ENCODE peak calls at places on chromosomes 13 and 19, in nine cellular contexts. One of them, this sample, is unnamed.

GRCh38 chr13:77002590-77003190 is 10.8 kb downstream of the CLN5 start:
- DNase-seq in thoracic aorta: no peak
- DNase-seq in tibial artery: no peak
- DNase-seq in GM10248: no peak
- DNase-seq in HFFc6: peak
- DNase-seq in brain microvascular endothelial cell: no peak
- DNase-seq in body of pancreas: no peak
- DNase-seq in RWPE1: peak
- DNase-seq in neural progenitor cell: peak
- DNase-seq in this sample: no peak

GRCh38 chr19:30587869-30588268 is 215.7 kb downstream of the ZNF536 start:
- DNase-seq in RWPE1: no peak
- DNase-seq in brain microvascular endothelial cell: no peak
- DNase-seq in GM10248: no peak
- DNase-seq in HFFc6: no peak
- DNase-seq in tibial artery: no peak
- DNase-seq in thoracic aorta: no peak
- DNase-seq in body of pancreas: no peak
- DNase-seq in neural progenitor cell: no peak
- DNase-seq in this sample: no peak

GRCh38 chr19:19543640-19544039 is 5.6 kb downstream of the CILP2 start:
- DNase-seq in tibial artery: no peak
- DNase-seq in GM10248: no peak
- DNase-seq in brain microvascular endothelial cell: no peak
- DNase-seq in HFFc6: no peak
- DNase-seq in body of pancreas: no peak
- DNase-seq in RWPE1: no peak
- DNase-seq in thoracic aorta: no peak
- DNase-seq in neural progenitor cell: no peak
- DNase-seq in this sample: no peak

GRCh38 chr19:47226426-47227346 is 4.3 kb downstream of the BBC3 start:
- DNase-seq in RWPE1: peak
- DNase-seq in neural progenitor cell: peak
- DNase-seq in brain microvascular endothelial cell: no peak
- DNase-seq in thoracic aorta: peak
- DNase-seq in tibial artery: peak
- DNase-seq in body of pancreas: peak
- DNase-seq in GM10248: peak
- DNase-seq in HFFc6: peak
- DNase-seq in this sample: peak

GRCh38 chr13:98508280-98509074 is 68.4 kb downstream of the STK24 start:
- DNase-seq in brain microvascular endothelial cell: peak
- DNase-seq in HFFc6: peak
- DNase-seq in GM10248: no peak
- DNase-seq in body of pancreas: no peak
- DNase-seq in thoracic aorta: no peak
- DNase-seq in tibial artery: no peak
- DNase-seq in RWPE1: peak
- DNase-seq in neural progenitor cell: no peak
- DNase-seq in this sample: no peak

GRCh38 chr19:16544468-16545231 is 2.4 kb upstream of the CHERP start:
- DNase-seq in tibial artery: no peak
- DNase-seq in brain microvascular endothelial cell: no peak
- DNase-seq in thoracic aorta: no peak
- DNase-seq in neural progenitor cell: no peak
- DNase-seq in HFFc6: no peak
- DNase-seq in GM10248: no peak
- DNase-seq in body of pancreas: no peak
- DNase-seq in RWPE1: no peak
- DNase-seq in this sample: no peak

GRCh38 chr13:104357174-104357573 is 1291.0 kb upstream of the SLC10A2 start:
- DNase-seq in neural progenitor cell: peak
- DNase-seq in GM10248: no peak
- DNase-seq in thoracic aorta: no peak
- DNase-seq in brain microvascular endothelial cell: no peak
- DNase-seq in body of pancreas: no peak
- DNase-seq in HFFc6: no peak
- DNase-seq in RWPE1: no peak
- DNase-seq in tibial artery: no peak
- DNase-seq in this sample: no peak

GRCh38 chr19:47075179-47075811 is 26.9 kb upstream of the TMEM160 start:
- DNase-seq in GM10248: no peak
- DNase-seq in HFFc6: no peak
- DNase-seq in neural progenitor cell: no peak
- DNase-seq in brain microvascular endothelial cell: no peak
- DNase-seq in body of pancreas: no peak
- DNase-seq in RWPE1: no peak
- DNase-seq in thoracic aorta: no peak
- DNase-seq in tibial artery: no peak
- DNase-seq in this sample: no peak

GRCh38 chr19:54436031-54436523 is 12.9 kb upstream of the LENG8 start:
- DNase-seq in brain microvascular endothelial cell: no peak
- DNase-seq in RWPE1: no peak
- DNase-seq in HFFc6: no peak
- DNase-seq in GM10248: no peak
- DNase-seq in tibial artery: no peak
- DNase-seq in neural progenitor cell: peak
- DNase-seq in body of pancreas: no peak
- DNase-seq in thoracic aorta: no peak
- DNase-seq in this sample: no peak

GRCh38 chr13:97225533-97225932 is 3.4 kb downstream of the MBNL2 start:
- DNase-seq in body of pancreas: no peak
- DNase-seq in neural progenitor cell: no peak
- DNase-seq in brain microvascular endothelial cell: no peak
- DNase-seq in RWPE1: no peak
- DNase-seq in tibial artery: no peak
- DNase-seq in HFFc6: no peak
- DNase-seq in thoracic aorta: no peak
- DNase-seq in GM10248: no peak
- DNase-seq in this sample: no peak

GRCh38 chr19:6521718-6522646 is 8.8 kb upstream of the TNFSF9 start:
- DNase-seq in brain microvascular endothelial cell: peak
- DNase-seq in thoracic aorta: no peak
- DNase-seq in neural progenitor cell: no peak
- DNase-seq in tibial artery: no peak
- DNase-seq in body of pancreas: no peak
- DNase-seq in RWPE1: no peak
- DNase-seq in GM10248: peak
- DNase-seq in HFFc6: no peak
- DNase-seq in this sample: no peak

GRCh38 chr19:48636859-48637448 is at the start of gene DBP:
- DNase-seq in tibial artery: peak
- DNase-seq in GM10248: no peak
- DNase-seq in body of pancreas: peak
- DNase-seq in brain microvascular endothelial cell: no peak
- DNase-seq in HFFc6: no peak
- DNase-seq in neural progenitor cell: no peak
- DNase-seq in RWPE1: no peak
- DNase-seq in thoracic aorta: no peak
- DNase-seq in this sample: no peak

GRCh38 chr19:771332-771785 is 20.4 kb downstream of the MISP start:
- DNase-seq in neural progenitor cell: peak
- DNase-seq in HFFc6: peak
- DNase-seq in body of pancreas: no peak
- DNase-seq in GM10248: peak
- DNase-seq in tibial artery: no peak
- DNase-seq in thoracic aorta: no peak
- DNase-seq in RWPE1: peak
- DNase-seq in brain microvascular endothelial cell: peak
- DNase-seq in this sample: no peak

GRCh38 chr13:52034616-52035226 is 10.2 kb downstream of the UTP14C start:
- DNase-seq in HFFc6: no peak
- DNase-seq in body of pancreas: no peak
- DNase-seq in brain microvascular endothelial cell: no peak
- DNase-seq in RWPE1: no peak
- DNase-seq in neural progenitor cell: no peak
- DNase-seq in thoracic aorta: no peak
- DNase-seq in tibial artery: no peak
- DNase-seq in GM10248: no peak
- DNase-seq in this sample: no peak

GRCh38 chr13:26710166-26710565 is 50.4 kb downstream of the GPR12 start:
- DNase-seq in GM10248: no peak
- DNase-seq in RWPE1: no peak
- DNase-seq in tibial artery: no peak
- DNase-seq in HFFc6: no peak
- DNase-seq in neural progenitor cell: no peak
- DNase-seq in brain microvascular endothelial cell: no peak
- DNase-seq in thoracic aorta: no peak
- DNase-seq in body of pancreas: no peak
- DNase-seq in this sample: no peak

GRCh38 chr13:26707122-26708006 is 53.2 kb downstream of the GPR12 start:
- DNase-seq in tibial artery: no peak
- DNase-seq in HFFc6: peak
- DNase-seq in body of pancreas: peak
- DNase-seq in brain microvascular endothelial cell: peak
- DNase-seq in GM10248: peak
- DNase-seq in thoracic aorta: no peak
- DNase-seq in RWPE1: peak
- DNase-seq in neural progenitor cell: peak
- DNase-seq in this sample: no peak

GRCh38 chr13:26708007-26708297 is 52.6 kb downstream of the GPR12 start:
- DNase-seq in HFFc6: no peak
- DNase-seq in neural progenitor cell: no peak
- DNase-seq in thoracic aorta: no peak
- DNase-seq in tibial artery: no peak
- DNase-seq in body of pancreas: no peak
- DNase-seq in GM10248: no peak
- DNase-seq in RWPE1: no peak
- DNase-seq in brain microvascular endothelial cell: no peak
- DNase-seq in this sample: no peak

GRCh38 chr13:26709461-26709860 is 51.1 kb downstream of the GPR12 start:
- DNase-seq in thoracic aorta: no peak
- DNase-seq in RWPE1: no peak
- DNase-seq in tibial artery: no peak
- DNase-seq in brain microvascular endothelial cell: no peak
- DNase-seq in body of pancreas: no peak
- DNase-seq in neural progenitor cell: no peak
- DNase-seq in HFFc6: no peak
- DNase-seq in GM10248: no peak
- DNase-seq in this sample: no peak

DNA sequence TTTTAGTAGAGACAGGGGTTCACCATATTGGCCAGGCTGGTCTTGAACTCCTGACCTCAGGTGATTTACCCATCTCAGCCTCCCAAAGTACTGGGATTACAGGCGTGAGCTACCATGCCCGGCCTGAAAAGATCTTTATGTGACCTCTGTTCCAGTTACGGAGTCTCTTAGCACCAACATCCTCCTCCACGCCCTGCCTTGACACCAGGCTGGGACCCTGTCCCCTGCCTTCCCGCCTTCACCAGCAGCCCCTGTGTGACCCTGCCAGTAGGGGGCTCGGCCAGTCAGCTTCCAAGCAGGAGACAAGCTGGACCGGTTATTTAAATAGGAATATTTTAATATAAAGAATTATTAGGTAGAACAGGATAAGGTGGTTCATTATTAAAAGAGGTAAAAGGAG is 54.2 kb downstream of the GPR12 start:
- DNase-seq in brain microvascular endothelial cell: no peak
- DNase-seq in HFFc6: no peak
- DNase-seq in thoracic aorta: no peak
- DNase-seq in body of pancreas: no peak
- DNase-seq in neural progenitor cell: no peak
- DNase-seq in RWPE1: no peak
- DNase-seq in tibial artery: no peak
- DNase-seq in GM10248: no peak
- DNase-seq in this sample: no peak
- TF ChIP-seq CTCF in brain microvascular endothelial cell: peak
- TF ChIP-seq CTCF in HFFc6: peak
- TF ChIP-seq CTCF in thoracic aorta: no peak
- TF ChIP-seq CTCF in body of pancreas: no peak
- TF ChIP-seq CTCF in neural progenitor cell: peak
- TF ChIP-seq CTCF in RWPE1: no peak
- TF ChIP-seq CTCF in tibial artery: no peak
- TF ChIP-seq CTCF in GM10248: no peak
- TF ChIP-seq CTCF in this sample: no peak

GRCh38 chr13:66661336-66661735 is 568.8 kb downstream of the PCDH9 start:
- DNase-seq in tibial artery: no peak
- DNase-seq in neural progenitor cell: no peak
- DNase-seq in body of pancreas: no peak
- DNase-seq in HFFc6: no peak
- DNase-seq in GM10248: no peak
- DNase-seq in thoracic aorta: no peak
- DNase-seq in brain microvascular endothelial cell: no peak
- DNase-seq in RWPE1: no peak
- DNase-seq in this sample: no peak

GRCh38 chr13:66659291-66660012 is 570.7 kb downstream of the PCDH9 start:
- DNase-seq in RWPE1: no peak
- DNase-seq in GM10248: no peak
- DNase-seq in thoracic aorta: no peak
- DNase-seq in tibial artery: no peak
- DNase-seq in brain microvascular endothelial cell: no peak
- DNase-seq in HFFc6: no peak
- DNase-seq in neural progenitor cell: no peak
- DNase-seq in body of pancreas: no peak
- DNase-seq in this sample: no peak

GRCh38 chr13:66663206-66663605 is 566.9 kb downstream of the PCDH9 start:
- DNase-seq in GM10248: no peak
- DNase-seq in thoracic aorta: no peak
- DNase-seq in body of pancreas: no peak
- DNase-seq in neural progenitor cell: no peak
- DNase-seq in RWPE1: no peak
- DNase-seq in brain microvascular endothelial cell: no peak
- DNase-seq in tibial artery: no peak
- DNase-seq in HFFc6: no peak
- DNase-seq in this sample: no peak

GRCh38 chr13:66657165-66657895 is 572.8 kb downstream of the PCDH9 start:
- DNase-seq in thoracic aorta: no peak
- DNase-seq in HFFc6: peak
- DNase-seq in tibial artery: peak
- DNase-seq in RWPE1: peak
- DNase-seq in brain microvascular endothelial cell: peak
- DNase-seq in neural progenitor cell: peak
- DNase-seq in body of pancreas: peak
- DNase-seq in GM10248: no peak
- DNase-seq in this sample: no peak

GRCh38 chr13:66660013-66660804 is 569.9 kb downstream of the PCDH9 start:
- DNase-seq in neural progenitor cell: no peak
- DNase-seq in thoracic aorta: no peak
- DNase-seq in RWPE1: peak
- DNase-seq in body of pancreas: no peak
- DNase-seq in brain microvascular endothelial cell: peak
- DNase-seq in tibial artery: no peak
- DNase-seq in HFFc6: peak
- DNase-seq in GM10248: peak
- DNase-seq in this sample: no peak
- TF ChIP-seq CTCF in neural progenitor cell: no peak
- TF ChIP-seq CTCF in thoracic aorta: no peak
- TF ChIP-seq CTCF in RWPE1: no peak
- TF ChIP-seq CTCF in body of pancreas: no peak
- TF ChIP-seq CTCF in brain microvascular endothelial cell: no peak
- TF ChIP-seq CTCF in tibial artery: no peak
- TF ChIP-seq CTCF in HFFc6: no peak
- TF ChIP-seq CTCF in GM10248: no peak
- TF ChIP-seq CTCF in this sample: no peak

GRCh38 chr13:36979361-36980040 is 19.6 kb downstream of the ALG5 start:
- DNase-seq in body of pancreas: no peak
- DNase-seq in neural progenitor cell: no peak
- DNase-seq in tibial artery: no peak
- DNase-seq in GM10248: no peak
- DNase-seq in HFFc6: peak
- DNase-seq in RWPE1: no peak
- DNase-seq in brain microvascular endothelial cell: no peak
- DNase-seq in thoracic aorta: no peak
- DNase-seq in this sample: no peak
- TF ChIP-seq CTCF in body of pancreas: no peak
- TF ChIP-seq CTCF in neural progenitor cell: no peak
- TF ChIP-seq CTCF in tibial artery: no peak
- TF ChIP-seq CTCF in GM10248: no peak
- TF ChIP-seq CTCF in HFFc6: no peak
- TF ChIP-seq CTCF in RWPE1: no peak
- TF ChIP-seq CTCF in brain microvascular endothelial cell: no peak
- TF ChIP-seq CTCF in thoracic aorta: no peak
- TF ChIP-seq CTCF in this sample: no peak

GRCh38 chr13:40653558-40654318 is 12.7 kb downstream of the FOXO1 start:
- DNase-seq in brain microvascular endothelial cell: no peak
- DNase-seq in neural progenitor cell: peak
- DNase-seq in thoracic aorta: no peak
- DNase-seq in tibial artery: no peak
- DNase-seq in GM10248: no peak
- DNase-seq in RWPE1: no peak
- DNase-seq in HFFc6: no peak
- DNase-seq in body of pancreas: no peak
- DNase-seq in this sample: no peak
- TF ChIP-seq CTCF in brain microvascular endothelial cell: no peak
- TF ChIP-seq CTCF in neural progenitor cell: no peak
- TF ChIP-seq CTCF in thoracic aorta: no peak
- TF ChIP-seq CTCF in tibial artery: no peak
- TF ChIP-seq CTCF in GM10248: no peak
- TF ChIP-seq CTCF in RWPE1: no peak
- TF ChIP-seq CTCF in HFFc6: no peak
- TF ChIP-seq CTCF in body of pancreas: no peak
- TF ChIP-seq CTCF in this sample: no peak